ENCODE peak calls at places on chromosomes 4 and X, in eight cellular contexts. P, A, J, H, F, D, G and O are unnamed samples.

GRCh38 chrX:71618303-71618721 is at the start of gene CXCR3:
- DNase-seq in P (no peak), A (no peak), F (peak), D (no peak), G (no peak), J (no peak), H (no peak), O (peak)

GRCh38 chrX:119783026-119783425 is 8.4 kb downstream of the RPL39 start:
- DNase-seq in F (no peak), D (no peak), P (no peak), G (no peak), A (no peak), J (no peak), H (no peak), O (peak)

GRCh38 chrX:71111141-71111843 is at the start of gene IL2RG:
- DNase-seq in H (no peak), J (no peak), A (no peak), F (peak), P (no peak), D (no peak), G (no peak), O (peak)

GRCh38 chrX:40083120-40083978 is 14.4 kb downstream of the BCOR start:
- DNase-seq in D (no peak), P (no peak), G (peak), H (no peak), A (peak), F (no peak), J (no peak), O (peak)

GRCh38 chrX:153700376-153700945 is 12.7 kb downstream of the SLC6A8 start:
- DNase-seq in G (no peak), A (no peak), P (no peak), H (no peak), J (no peak), D (no peak), F (no peak), O (no peak)

GRCh38 chrX:52819788-52820187 is 8.7 kb downstream of the XAGE5 start:
- DNase-seq in H (no peak), D (no peak), A (no peak), P (no peak), J (no peak), F (no peak), G (no peak), O (no peak)

GRCh38 chr4:47623916-47624554 is 139.0 kb downstream of the ATP10D start:
- DNase-seq in A (no peak), F (no peak), D (no peak), J (no peak), G (no peak), P (no peak), H (no peak), O (no peak)

GRCh38 chr4:165502919-165503907 is 124.4 kb downstream of the CPE start:
- DNase-seq in D (no peak), P (peak), F (no peak), H (no peak), G (no peak), A (no peak), J (peak), O (no peak)

GRCh38 chrX:141945415-141945814 is 41.7 kb downstream of the MAGEC1 start:
- DNase-seq in G (no peak), D (no peak), F (no peak), A (no peak), P (no peak), H (no peak), J (no peak), O (no peak)

GRCh38 chrX:131792789-131793462 is 230.2 kb upstream of the STK26 start:
- DNase-seq in G (peak), H (no peak), D (peak), P (no peak), F (no peak), A (peak), J (peak), O (peak)

GRCh38 chrX:57406149-57406548 is 119.6 kb downstream of the FAAH2 start:
- DNase-seq in H (no peak), P (no peak), F (no peak), J (no peak), A (no peak), G (no peak), D (no peak), O (no peak)

GRCh38 chr4:21869978-21870745 is 78.4 kb downstream of the KCNIP4 start:
- DNase-seq in D (no peak), J (no peak), P (no peak), F (no peak), G (no peak), A (no peak), H (no peak), O (no peak)

GRCh38 chr4:37392540-37393255 is 148.2 kb downstream of the NWD2 start:
- DNase-seq in P (no peak), H (no peak), F (no peak), D (peak), J (no peak), G (no peak), A (no peak), O (no peak)

GRCh38 chrX:1144293-1144692 is 68.2 kb downstream of the CRLF2 start:
- DNase-seq in H (no peak), F (no peak), P (no peak), D (no peak), J (no peak), G (no peak), A (no peak), O (peak)

GRCh38 chr4:81152839-81153713 is 61.9 kb downstream of the PRKG2 start:
- DNase-seq in D (no peak), F (no peak), J (no peak), P (no peak), A (no peak), H (no peak), G (no peak), O (no peak)

GRCh38 chrX:135985123-135985973 is at the start of gene SLC9A6:
- DNase-seq in H (peak), J (peak), P (peak), G (peak), A (peak), F (peak), D (peak), O (peak)

GRCh38 chrX:19697416-19697815 is 182.1 kb upstream of the MAP3K15 start:
- DNase-seq in H (no peak), G (no peak), P (no peak), D (no peak), A (no peak), F (no peak), J (peak), O (no peak)

GRCh38 chr4:8046925-8047541 is 107.4 kb upstream of the AFAP1 start:
- DNase-seq in A (no peak), D (no peak), P (no peak), H (no peak), G (no peak), F (peak), J (no peak), O (no peak)

GRCh38 chrX:14015294-14015693 is 14.4 kb downstream of the GEMIN8 start:
- DNase-seq in J (no peak), F (no peak), G (no peak), A (no peak), P (peak), H (no peak), D (no peak), O (no peak)

GRCh38 chr4:39614487-39615162 is 24.0 kb downstream of the SMIM14 start:
- DNase-seq in D (no peak), A (no peak), H (no peak), F (no peak), J (peak), P (peak), G (no peak), O (no peak)

GRCh38 chr4:166421556-166422156 is 548.6 kb downstream of the TLL1 start:
- DNase-seq in D (no peak), G (peak), P (peak), J (no peak), F (no peak), A (no peak), H (no peak), O (no peak)

GRCh38 chr4:78683352-78683751 is 92.8 kb upstream of the BMP2K start:
- DNase-seq in J (no peak), G (no peak), A (no peak), H (no peak), D (no peak), P (no peak), F (no peak), O (no peak)

GRCh38 chr4:150217192-150217591 is 138.9 kb downstream of the DCLK2 start:
- DNase-seq in D (no peak), F (no peak), J (peak), G (no peak), A (no peak), P (peak), H (no peak), O (no peak)

GRCh38 chrX:47539860-47540259 is 21.1 kb upstream of the ARAF start:
- DNase-seq in P (peak), J (no peak), D (no peak), H (no peak), F (no peak), G (no peak), A (no peak), O (no peak)

GRCh38 chrX:150635952-150636351 is 57.2 kb upstream of the MTMR1 start:
- DNase-seq in H (no peak), A (no peak), D (no peak), F (no peak), G (no peak), P (peak), J (peak), O (no peak)

GRCh38 chr4:165301833-165302232 is 25.6 kb upstream of the MSMO1 start:
- DNase-seq in G (no peak), H (no peak), P (peak), A (no peak), F (no peak), D (no peak), J (no peak), O (no peak)

GRCh38 chr4:68271851-68272756 is 26.6 kb upstream of the TMPRSS11B start:
- DNase-seq in A (no peak), G (no peak), H (peak), J (peak), D (no peak), P (peak), F (no peak), O (no peak)

GRCh38 chr4:8221476-8221875 is 22.4 kb downstream of the SH3TC1 start:
- DNase-seq in J (no peak), G (no peak), P (peak), A (no peak), D (no peak), F (no peak), H (no peak), O (no peak)

GRCh38 chr4:17717301-17717700 is 64.1 kb downstream of the FAM184B start:
- DNase-seq in F (no peak), A (no peak), J (no peak), P (no peak), G (no peak), D (no peak), H (no peak), O (no peak)

GRCh38 chrX:138765061-138765460 is 53.5 kb upstream of the FGF13 start:
- DNase-seq in A (no peak), J (no peak), G (no peak), F (no peak), D (no peak), H (no peak), P (peak), O (no peak)

GRCh38 chrX:74449322-74449936 is 28.1 kb downstream of the SLC16A2 start:
- DNase-seq in F (peak), J (peak), A (no peak), H (no peak), D (no peak), P (no peak), G (no peak), O (no peak)

GRCh38 chr4:2781911-2782310 is 11.0 kb upstream of the SH3BP2 start:
- DNase-seq in H (peak), A (no peak), D (no peak), J (no peak), G (peak), F (no peak), P (no peak), O (peak)

GRCh38 chr4:26568446-26568994 is 15.4 kb upstream of the TBC1D19 start:
- DNase-seq in F (no peak), H (no peak), G (no peak), P (peak), J (peak), D (no peak), A (no peak), O (no peak)

GRCh38 chrX:130139474-130140201 is 26.0 kb downstream of the AIFM1 start:
- DNase-seq in D (no peak), J (no peak), A (no peak), H (peak), P (no peak), G (no peak), F (no peak), O (no peak)

GRCh38 chrX:47662144-47662657 is 3.2 kb upstream of the UXT start:
- DNase-seq in D (no peak), H (no peak), F (peak), A (no peak), G (no peak), P (peak), J (peak), O (no peak)

GRCh38 chr4:17024430-17024829 is 126.0 kb upstream of the LDB2 start:
- DNase-seq in P (peak), H (no peak), J (no peak), D (no peak), G (no peak), A (no peak), F (no peak), O (no peak)

GRCh38 chrX:136292656-136293055 is 8.1 kb upstream of the ADGRG4 start:
- DNase-seq in A (no peak), F (no peak), H (no peak), D (no peak), G (no peak), P (no peak), J (no peak), O (no peak)

GRCh38 chrX:131895002-131895401 is 128.1 kb upstream of the STK26 start:
- DNase-seq in G (no peak), D (no peak), A (no peak), J (no peak), H (no peak), F (no peak), P (peak), O (no peak)

GRCh38 chr4:1407657-1408333 is 1.6 kb upstream of the NKX1-1 start:
- DNase-seq in A (no peak), P (no peak), H (no peak), G (no peak), J (no peak), D (no peak), F (no peak), O (no peak)

GRCh38 chr4:105677689-105678088 is 30.8 kb downstream of the INTS12 start:
- DNase-seq in H (no peak), G (no peak), A (no peak), D (no peak), P (no peak), J (no peak), F (no peak), O (no peak)